ENCODE peak calls at places on chromosomes 11 and 22, in four cellular contexts. U is IMR-90, N is neuronal stem cell, K is trophoblast cell. J is an unnamed sample.
A peak's percentile ranks its signal among the peaks of the same experiment; 100 is the strongest.

GRCh38 chr11:118522571-118523072 is 4.7 kb upstream of the TTC36 start:
- DNase-seq in U (peak; percentile 30), N (no peak), K (peak; percentile 31), J (peak; percentile 38)

GRCh38 chr11:10666976-10667892 is 26.3 kb downstream of the IRAG1 start:
- DNase-seq in U (peak; percentile 84), N (no peak), K (no peak), J (peak; percentile 74)

GRCh38 chr11:117597083-117597482 is 199.9 kb downstream of the DSCAML1 start:
- DNase-seq in U (peak; percentile 32), N (peak; percentile 66), K (peak; percentile 55), J (peak; percentile 30)

GRCh38 chr22:42939941-42940653 is 74.9 kb downstream of the PACSIN2 start:
- DNase-seq in U (peak; percentile 90), N (no peak), K (no peak), J (peak; percentile 93)

GRCh38 chr11:48127521-48128183 is 89.0 kb upstream of the OR4B1 start:
- DNase-seq in U (no peak), N (no peak), K (no peak), J (no peak)

GRCh38 chr11:134418119-134418840 is 6.2 kb upstream of the B3GAT1 start:
- DNase-seq in U (peak; percentile 3), N (no peak), K (peak; percentile 69), J (no peak)

GRCh38 chr11:113796663-113797259 is 17.2 kb downstream of the CLDN25 start:
- DNase-seq in U (peak; percentile 34), N (no peak), K (peak; percentile 68), J (peak; percentile 58)

GRCh38 chr11:107259826-107260225 is 197.8 kb downstream of the CWF19L2 start:
- DNase-seq in U (no peak), N (no peak), K (peak; percentile 14), J (peak; percentile 21)

GRCh38 chr22:25564979-25565677 is 653 bp downstream of the GRK3 start:
- DNase-seq in U (no peak), N (no peak), K (peak; percentile 75), J (peak; percentile 11)

GRCh38 chr11:108973402-108974119 is 308.7 kb downstream of the DDX10 start:
- DNase-seq in U (peak; percentile 81), N (no peak), K (peak; percentile 90), J (peak; percentile 57)

GRCh38 chr11:9619004-9619403 is 44.9 kb upstream of the SWAP70 start:
- DNase-seq in U (no peak), N (no peak), K (no peak), J (no peak)

GRCh38 chr11:9617960-9618359 is 44.5 kb downstream of the WEE1 start:
- DNase-seq in U (peak; percentile 87), N (no peak), K (peak; percentile 96), J (peak; percentile 36)

GRCh38 chr11:9616042-9616640 is 42.7 kb downstream of the WEE1 start:
- DNase-seq in U (peak; percentile 59), N (no peak), K (no peak), J (peak; percentile 38)

GRCh38 chr11:9616858-9617257 is 43.4 kb downstream of the WEE1 start:
- DNase-seq in U (peak; percentile 66), N (no peak), K (no peak), J (no peak)

DNA sequence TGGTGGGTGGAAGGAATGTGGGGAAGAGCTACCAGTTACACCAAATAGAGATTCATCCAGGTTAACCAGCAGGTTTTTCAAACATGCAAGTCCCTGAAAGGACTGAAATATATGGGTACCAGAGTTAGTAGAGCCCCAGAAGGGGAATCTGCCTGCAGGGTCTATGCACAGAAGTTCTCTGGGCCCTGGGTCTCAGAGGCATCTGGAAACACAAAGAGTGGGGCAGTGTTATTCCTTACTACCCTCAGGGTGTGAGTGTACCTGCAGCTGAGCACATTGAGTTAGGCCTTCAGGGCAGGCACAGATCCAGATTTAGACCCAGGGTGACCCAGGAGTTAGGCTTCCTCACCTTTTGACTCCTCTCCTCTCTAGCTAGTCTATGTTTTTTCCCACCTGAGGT is 43.9 kb upstream of the SWAP70 start:
- DNase-seq in U (no peak), N (no peak), K (peak; percentile 87), J (no peak)
- H3K23ac ChIP-seq in U (no peak overlapping the region), N (no peak overlapping the region), K (no peak overlapping the region), J (no peak overlapping the region)

GRCh38 chr22:40257979-40258378 is 80.3 kb downstream of the TNRC6B start:
- DNase-seq in U (peak; percentile 65), N (no peak), K (no peak), J (peak; percentile 37)
- H3K4me3 ChIP-seq in U (no peak overlapping the region), N (no peak overlapping the region), K (no peak overlapping the region), J (no peak overlapping the region)

GRCh38 chr11:115503083-115503885 is 931 bp downstream of the CADM1 start:
- DNase-seq in U (peak; percentile 71), N (peak; percentile 57), K (peak; percentile 84), J (peak; percentile 65)

GRCh38 chr11:115504279-115505158 is at the start of gene CADM1:
- DNase-seq in U (peak; percentile 95), N (peak; percentile 97), K (peak; percentile 77), J (peak; percentile 91)

GRCh38 chr11:115503886-115504278 is 333 bp downstream of the CADM1 start:
- DNase-seq in U (no peak), N (no peak), K (no peak), J (no peak)

GRCh38 chr11:115506909-115507649 is 2.9 kb upstream of the CADM1 start:
- DNase-seq in U (no peak), N (no peak), K (no peak), J (no peak)

DNA sequence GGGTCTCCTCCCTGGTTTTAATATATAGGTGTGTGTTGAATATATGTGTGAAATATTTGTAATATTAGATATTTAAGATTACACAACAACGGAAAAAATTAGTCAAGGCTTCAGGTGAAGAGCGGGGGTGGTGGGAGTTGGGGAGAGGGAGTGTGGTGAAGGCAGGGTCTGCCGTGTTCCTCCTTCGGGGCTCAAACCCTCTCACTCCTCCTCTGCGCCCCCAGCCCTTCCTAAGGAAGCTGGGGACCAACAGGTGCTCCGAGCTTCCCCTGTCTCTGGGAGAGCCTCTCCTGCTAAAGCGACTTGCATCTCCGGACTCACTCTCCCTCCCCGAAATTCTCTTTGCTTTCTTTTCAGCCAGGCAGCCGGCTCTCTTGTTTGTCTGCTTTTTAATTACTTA is 950 bp upstream of the CADM1 start:
- DNase-seq in U (no peak), N (no peak), K (no peak), J (no peak)
- H3K9me3 ChIP-seq in U (no peaks in the 10 kb centered on the region), N (no peaks in the 10 kb centered on the region), K (no peaks in the 10 kb centered on the region), J (no peaks in the 10 kb centered on the region)

DNA sequence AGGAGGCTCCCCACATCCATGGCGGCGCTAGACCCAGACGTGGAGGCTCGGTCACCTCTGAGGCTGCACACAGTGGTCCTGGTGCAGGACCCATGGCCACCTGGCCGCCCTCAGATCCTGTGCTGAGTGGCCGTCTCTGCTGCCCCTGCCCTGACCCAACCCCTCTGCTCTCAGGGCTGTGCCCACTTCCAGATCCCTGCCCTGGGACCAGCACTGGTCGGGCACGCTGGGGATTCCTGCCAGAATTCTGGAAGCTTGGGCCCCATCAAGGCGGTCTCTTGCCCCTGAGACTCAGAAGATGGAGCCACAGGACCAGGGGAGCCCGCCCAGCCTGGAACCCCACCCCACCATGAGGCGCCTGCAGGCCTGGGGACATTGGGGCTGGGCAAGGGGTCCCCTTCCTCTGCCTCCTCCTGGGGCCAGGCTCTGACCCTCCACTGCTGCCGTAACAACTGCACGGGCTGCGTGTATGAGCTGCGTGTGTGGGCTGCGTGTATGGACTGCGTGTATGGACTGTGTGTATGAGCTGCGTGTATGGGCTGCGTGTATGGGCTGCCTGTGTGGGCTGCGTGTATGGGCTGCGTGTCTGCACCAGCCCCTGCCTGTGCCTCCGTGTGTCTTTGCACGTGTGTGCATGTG is 48.7 kb downstream of the IGLL1 start:
- DNase-seq in U (no peak), N (no peak), K (no peak), J (no peak)
- H3K23ac ChIP-seq in U (no peak overlapping the region), N (peak overlapping the region; percentile 97), K (no peak overlapping the region), J (no peak overlapping the region)

GRCh38 chr11:72576196-72576595 is 98.0 kb downstream of the PDE2A start:
- DNase-seq in U (no peak), N (no peak), K (no peak), J (no peak)

GRCh38 chr11:72578051-72578450 is 96.2 kb downstream of the PDE2A start:
- DNase-seq in U (no peak), N (no peak), K (no peak), J (no peak)

GRCh38 chr11:72575533-72576170 is 98.6 kb downstream of the PDE2A start:
- DNase-seq in U (no peak), N (no peak), K (no peak), J (no peak)

GRCh38 chr11:72577271-72577681 is 96.9 kb downstream of the PDE2A start:
- DNase-seq in U (no peak), N (no peak), K (no peak), J (no peak)

DNA sequence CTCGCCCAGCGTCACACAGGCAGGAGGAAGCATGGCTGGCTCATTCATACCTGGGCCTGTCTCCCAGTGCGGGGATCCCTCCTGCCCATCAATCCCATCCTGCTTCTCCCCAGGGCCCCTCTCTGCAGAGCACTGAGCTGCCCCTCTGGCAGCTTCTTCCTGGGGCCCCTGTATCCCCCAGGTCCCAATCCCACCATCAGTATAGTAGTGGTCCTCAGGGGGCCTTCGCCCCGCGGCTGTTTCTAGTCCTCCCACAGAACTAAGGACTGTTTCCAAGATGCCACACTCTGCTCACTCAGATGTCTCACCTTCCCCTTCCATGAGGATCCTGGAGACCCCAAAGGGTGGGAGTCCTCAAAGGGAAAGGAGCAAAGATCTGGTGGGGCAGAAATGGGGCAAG is 97.6 kb downstream of the PDE2A start:
- DNase-seq in U (no peak), N (no peak), K (no peak), J (no peak)
- H3K4me3 ChIP-seq in U (no peak overlapping the region), N (no peak overlapping the region), K (no peak overlapping the region), J (no peak overlapping the region)

GRCh38 chr22:48267681-48268080 is 1505.2 kb downstream of the TBC1D22A start:
- DNase-seq in U (no peak), N (no peak), K (no peak), J (no peak)
- H3K9me3 ChIP-seq in U (peaks cover 68% of the 10 kb centered on the region), N (no peaks in the 10 kb centered on the region), K (peaks cover 3% of the 10 kb centered on the region), J (no peaks in the 10 kb centered on the region)

DNA sequence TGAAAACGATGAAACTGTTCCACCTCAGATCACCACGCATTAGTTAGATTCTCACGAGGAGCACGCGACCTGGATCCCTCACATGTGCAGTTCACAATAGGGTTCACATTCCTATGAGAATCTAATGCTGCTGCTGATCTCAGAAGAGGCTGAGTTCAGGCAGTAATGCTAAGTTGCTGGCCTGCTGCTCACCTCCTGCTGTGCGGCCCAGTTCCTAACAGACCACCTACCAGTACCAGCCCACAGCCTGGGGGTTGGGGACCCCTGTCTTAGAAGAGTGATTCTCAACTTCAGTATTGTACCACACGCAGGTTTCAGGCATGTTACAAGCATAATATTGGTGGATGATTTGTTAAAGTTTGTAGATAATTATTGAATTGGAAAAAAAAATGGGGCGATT is 182.7 kb downstream of the BLID start:
- DNase-seq in U (no peak), N (no peak), K (no peak), J (no peak)
- H3K23ac ChIP-seq in U (no peak overlapping the region), N (no peak overlapping the region), K (no peak overlapping the region), J (no peak overlapping the region)

DNA sequence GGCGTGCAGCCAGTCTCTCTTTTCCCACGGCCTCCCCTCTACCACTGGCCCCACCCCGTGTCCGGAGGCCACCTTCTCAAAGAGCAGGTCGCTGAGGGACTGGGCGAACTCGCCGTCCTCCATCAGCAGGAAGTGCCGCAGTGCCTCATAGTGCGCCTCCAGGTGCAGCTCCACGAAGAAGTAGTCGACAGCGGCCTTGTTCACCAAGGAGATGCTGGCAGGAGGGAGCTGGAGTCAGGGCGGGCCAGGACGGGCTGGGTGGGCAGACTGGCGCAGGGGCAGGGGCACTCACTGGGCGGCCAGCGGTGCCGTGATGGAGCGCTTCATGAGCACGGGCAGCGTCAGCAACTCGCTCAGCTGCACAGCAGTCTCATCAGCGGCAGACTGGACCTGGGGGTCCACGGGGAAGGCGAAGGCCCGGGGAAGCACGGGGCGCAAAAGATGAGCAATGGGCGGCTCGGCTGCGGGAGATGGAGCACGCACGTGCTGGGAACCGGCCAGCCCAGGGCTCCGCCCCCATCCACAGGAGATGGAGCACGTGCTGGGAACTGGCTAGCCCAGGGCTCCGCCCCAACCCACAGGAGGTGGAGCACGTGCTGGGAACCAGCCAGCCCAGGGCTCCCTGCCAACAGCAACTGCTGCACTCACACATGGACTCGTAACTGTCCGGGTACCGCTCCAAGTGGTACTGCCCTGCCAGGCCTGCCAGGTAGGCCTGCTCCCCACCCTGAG is 18.4 kb downstream of the SELENOO start:
- DNase-seq in U (peak; percentile 74), N (no peak), K (peak; percentile 18), J (peak; percentile 41)
- H3K4me3 ChIP-seq in U (no peak overlapping the region), N (no peak overlapping the region), K (no peak overlapping the region), J (no peak overlapping the region)

J was measured in mesenchymal stem cell.